ENCODE peak calls at places on chromosomes 16 and 17, in five cellular contexts. Q is uterus, B is heart right ventricle, K is HL-60, J is H9. Y is an unnamed sample.

GRCh38 chr16:720507-720989 is 398 bp upstream of the ANTKMT start:
- DNase-seq in Q (peak; percentile 58), J (peak; percentile 73), B (no peak), K (no peak), Y (peak; percentile 66)

GRCh38 chr16:78689536-78689935 is 590.1 kb downstream of the WWOX start:
- DNase-seq in Q (no peak), J (no peak), K (no peak), B (no peak), Y (no peak)

GRCh38 chr17:37273419-37274051 is 102.2 kb upstream of the C17orf78 start:
- DNase-seq in B (no peak), Q (no peak), J (peak; percentile 24), K (no peak), Y (no peak)

GRCh38 chr17:5468075-5468473 is 708 bp downstream of the DHX33 start:
- DNase-seq in Q (no peak), B (no peak), J (no peak), K (no peak), Y (no peak)

GRCh38 chr16:11273721-11274324 is 394 bp upstream of the PRM3 start:
- DNase-seq in B (no peak), Q (no peak), J (no peak), K (no peak), Y (no peak)

GRCh38 chr16:69563605-69564580 is 1.9 kb upstream of the NFAT5 start:
- DNase-seq in J (no peak), Q (no peak), K (peak; percentile 55), B (no peak), Y (no peak)

GRCh38 chr17:50281739-50282401 is 7.6 kb downstream of the TMEM92 start:
- DNase-seq in B (no peak), J (no peak), K (no peak), Q (no peak), Y (no peak)

GRCh38 chr17:62968445-62968923 is 2.4 kb downstream of the TANC2 start:
- DNase-seq in Q (no peak), B (no peak), J (peak; percentile 74), K (peak; percentile 76), Y (peak; percentile 18)

GRCh38 chr17:1112875-1113274 is 66.9 kb downstream of the ABR start:
- DNase-seq in K (no peak), Q (no peak), B (no peak), J (peak; percentile 66), Y (no peak)

GRCh38 chr17:28644782-28645575 is at the start of gene BLTP2:
- DNase-seq in J (peak; percentile 98), K (peak; percentile 93), B (peak; percentile 97), Q (peak; percentile 96), Y (peak; percentile 93)

GRCh38 chr16:4081577-4082021 is 34.6 kb downstream of the ADCY9 start:
- DNase-seq in K (no peak), J (no peak), Q (no peak), B (no peak), Y (no peak)

GRCh38 chr17:58989629-58990028 is 117.1 kb downstream of the TRIM37 start:
- DNase-seq in K (no peak), Q (no peak), J (no peak), B (no peak), Y (no peak)

GRCh38 chr17:3959295-3959899 is 4.8 kb downstream of the ATP2A3 start:
- DNase-seq in B (no peak), Q (no peak), K (no peak), J (no peak), Y (no peak)

GRCh38 chr17:38958756-38959155 is 8.4 kb downstream of the FBXO47 start:
- DNase-seq in B (no peak), K (no peak), Q (no peak), J (no peak), Y (no peak)

GRCh38 chr16:14074544-14074943 is 3.4 kb downstream of the MRTFB start:
- DNase-seq in B (no peak), J (no peak), Q (no peak), K (no peak), Y (no peak)

GRCh38 chr17:50817142-50817751 is 18.1 kb upstream of the WFIKKN2 start:
- DNase-seq in K (no peak), B (peak; percentile 66), Q (peak; percentile 38), J (peak; percentile 71), Y (no peak)

DNA sequence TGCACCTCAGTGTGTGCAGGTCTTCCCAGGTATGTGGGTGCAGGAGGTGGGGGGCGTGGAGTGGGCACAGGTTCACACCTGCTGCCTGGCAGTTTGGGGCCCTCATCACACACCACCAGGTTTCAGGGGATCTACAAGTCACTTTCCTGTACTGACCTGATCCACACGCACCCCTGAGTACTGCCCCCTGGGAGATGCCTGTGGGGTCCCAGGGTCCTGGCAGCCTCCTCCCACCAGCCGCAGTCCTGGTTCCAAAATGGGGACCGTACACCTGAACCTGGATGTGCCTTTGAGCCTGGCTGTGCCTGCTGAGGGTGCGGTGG is 25.9 kb downstream of the RNF213 start:
- DNase-seq in B (no peak), K (no peak), J (no peak), Q (no peak), Y (no peak)
- H3K27ac ChIP-seq in B (no peak overlapping the region), K (no peak overlapping the region), J (no peak overlapping the region), Q (no peak overlapping the region), Y (no peak overlapping the region)

GRCh38 chr17:42750730-42751356 is 6.0 kb upstream of the EZH1 start:
- DNase-seq in B (no peak), J (no peak), K (no peak), Q (no peak), Y (no peak)
- H3K27ac ChIP-seq in B (peak overlapping the region; percentile 10), J (no peak overlapping the region), K (no peak overlapping the region), Q (no peak overlapping the region), Y (peak overlapping the region; percentile 0)

DNA sequence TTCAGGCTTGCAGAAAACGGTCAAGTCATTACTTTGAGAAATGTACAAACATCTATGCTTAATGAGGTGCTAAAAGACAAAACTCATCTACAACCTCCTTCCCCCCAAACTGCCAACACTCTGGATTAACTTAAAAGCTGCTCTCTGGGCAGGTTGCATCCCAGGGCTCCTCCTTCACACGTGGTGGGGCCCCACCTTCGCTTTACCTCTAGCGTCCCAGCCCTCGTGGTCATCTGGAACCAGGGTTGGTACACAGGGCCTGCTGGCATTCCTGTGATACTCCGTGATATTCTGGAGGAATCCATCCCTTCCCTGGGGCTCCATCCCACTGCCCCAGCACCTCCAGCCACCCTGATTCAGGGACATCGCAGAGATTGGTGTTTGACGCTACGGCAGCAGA is 4.8 kb downstream of the METRNL start:
- DNase-seq in J (no peak), Q (no peak), B (no peak), K (no peak), Y (no peak)
- H3K27ac ChIP-seq in J (no peak overlapping the region), Q (peak overlapping the region; percentile 80), B (no peak overlapping the region), K (peak overlapping the region; percentile 53), Y (no peak overlapping the region)

GRCh38 chr17:60601443-60602384 is 1.7 kb downstream of the PPM1D start:
- DNase-seq in K (peak; percentile 50), Q (peak; percentile 45), J (peak; percentile 62), B (no peak), Y (peak; percentile 23)

GRCh38 chr17:60606036-60606435 is 6.0 kb downstream of the PPM1D start:
- DNase-seq in Q (no peak), J (no peak), B (no peak), K (no peak), Y (no peak)

GRCh38 chr17:60602871-60603270 is 2.9 kb downstream of the PPM1D start:
- DNase-seq in K (no peak), Q (no peak), J (no peak), B (no peak), Y (no peak)

GRCh38 chr17:60602385-60602742 is 2.4 kb downstream of the PPM1D start:
- DNase-seq in Q (no peak), B (no peak), K (no peak), J (no peak), Y (no peak)

DNA sequence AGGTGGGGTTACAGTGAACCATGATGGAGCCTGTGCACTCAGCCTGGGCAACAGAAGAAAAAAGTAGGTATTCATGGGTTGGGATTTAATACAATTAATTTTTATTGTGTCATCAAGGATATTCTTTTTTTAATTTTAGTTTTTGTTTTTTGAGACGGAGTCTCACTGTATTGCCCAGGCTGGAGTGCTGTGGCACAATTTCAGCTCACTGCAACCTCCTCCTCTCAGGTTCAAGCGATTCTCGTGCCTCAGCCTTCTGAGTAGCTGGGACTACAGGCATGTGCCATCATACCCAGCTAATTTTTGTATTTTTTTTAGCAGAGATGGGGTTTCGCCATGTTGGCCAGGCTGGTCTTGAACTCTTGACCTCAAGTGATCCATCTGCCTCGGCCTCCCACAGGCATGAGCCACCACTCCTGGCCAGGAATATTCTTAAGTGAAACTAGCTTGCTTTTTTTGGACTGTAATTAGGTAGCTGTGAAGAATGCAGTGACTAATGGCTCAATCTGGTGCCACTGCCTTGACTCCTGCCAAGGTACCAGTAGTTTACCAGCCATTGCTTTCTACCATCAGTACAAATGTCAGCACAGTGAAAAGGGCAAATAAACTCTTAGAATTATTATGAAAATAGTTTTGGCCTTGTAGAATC is 4.8 kb downstream of the PPM1D start:
- DNase-seq in Q (no peak), B (no peak), K (no peak), J (no peak), Y (no peak)
- H3K27ac ChIP-seq in Q (peak overlapping the region; percentile 5), B (peak overlapping the region; percentile 68), K (no peak overlapping the region), J (no peak overlapping the region), Y (no peak overlapping the region)

GRCh38 chr17:42179911-42180410 is 981 bp downstream of the KCNH4 start:
- DNase-seq in Q (peak; percentile 44), K (no peak), B (peak; percentile 31), J (peak; percentile 88), Y (peak; percentile 30)

GRCh38 chr17:42177684-42178083 is 3.3 kb downstream of the KCNH4 start:
- DNase-seq in J (no peak), Q (no peak), K (no peak), B (no peak), Y (no peak)

GRCh38 chr17:42178817-42179216 is 2.1 kb downstream of the KCNH4 start:
- DNase-seq in B (no peak), J (no peak), Q (no peak), K (peak; percentile 49), Y (no peak)

GRCh38 chr17:42180411-42180921 is 476 bp downstream of the KCNH4 start:
- DNase-seq in J (peak; percentile 64), K (no peak), Q (no peak), B (no peak), Y (no peak)

GRCh38 chr17:42179335-42179734 is 1.6 kb downstream of the KCNH4 start:
- DNase-seq in J (no peak), Q (no peak), B (no peak), K (no peak), Y (no peak)
- H3K27ac ChIP-seq in J (no peak overlapping the region), Q (no peak overlapping the region), B (no peak overlapping the region), K (no peak overlapping the region), Y (no peak overlapping the region)

GRCh38 chr17:2172447-2172938 is 117.6 kb downstream of the HIC1 start:
- DNase-seq in B (peak; percentile 44), Q (peak; percentile 36), J (no peak), K (no peak), Y (no peak)
- H3K27ac ChIP-seq in B (peak overlapping the region; percentile 85), Q (peak overlapping the region; percentile 95), J (no peak overlapping the region), K (no peak overlapping the region), Y (peak overlapping the region; percentile 48)

GRCh38 chr17:32504166-32504990 is 17.6 kb downstream of the CDK5R1 start:
- DNase-seq in J (no peak), B (no peak), K (no peak), Q (no peak), Y (no peak)
- H3K27ac ChIP-seq in J (no peak overlapping the region), B (no peak overlapping the region), K (peak overlapping the region; percentile 69), Q (no peak overlapping the region), Y (no peak overlapping the region)

Y was measured in caudate nucleus.